ENCODE peak calls at places on chromosomes 1 and 21, in nine cellular contexts. One of them, this sample, is unnamed.

GRCh38 chr1:40160806-40161124 is 422 bp upstream of the RLF start:
- DNase-seq in stimulated activated CD4-positive, alpha-beta T cell treated with anti-CD3 and anti-CD28 coated beads, Interleukin-4, amount 100 ng/mL, for 48 hours: no peak
- DNase-seq in HFFc6: no peak
- DNase-seq in LoVo: no peak
- DNase-seq in T-helper 2 cell: no peak
- DNase-seq in heart left ventricle: no peak
- DNase-seq in AML-193: no peak
- DNase-seq in progenitor cell of endocrine pancreas: no peak
- DNase-seq in NCI-H1092 treated with DMSO at 0.1 percent for 48 hours: no peak
- DNase-seq in this sample: no peak

GRCh38 chr21:41247561-41247968 is 69.0 kb upstream of the FAM3B start:
- DNase-seq in stimulated activated CD4-positive, alpha-beta T cell treated with anti-CD3 and anti-CD28 coated beads, Interleukin-4, amount 100 ng/mL, for 48 hours: no peak
- DNase-seq in HFFc6: no peak
- DNase-seq in LoVo: no peak
- DNase-seq in T-helper 2 cell: no peak
- DNase-seq in heart left ventricle: peak; percentile 23
- DNase-seq in AML-193: no peak
- DNase-seq in progenitor cell of endocrine pancreas: no peak
- DNase-seq in NCI-H1092 treated with DMSO at 0.1 percent for 48 hours: peak; percentile 83
- DNase-seq in this sample: peak; percentile 53

GRCh38 chr1:9723068-9723805 is 71.7 kb downstream of the PIK3CD start:
- DNase-seq in stimulated activated CD4-positive, alpha-beta T cell treated with anti-CD3 and anti-CD28 coated beads, Interleukin-4, amount 100 ng/mL, for 48 hours: no peak
- DNase-seq in HFFc6: no peak
- DNase-seq in LoVo: no peak
- DNase-seq in T-helper 2 cell: no peak
- DNase-seq in heart left ventricle: no peak
- DNase-seq in AML-193: no peak
- DNase-seq in progenitor cell of endocrine pancreas: no peak
- DNase-seq in NCI-H1092 treated with DMSO at 0.1 percent for 48 hours: no peak
- DNase-seq in this sample: no peak

GRCh38 chr1:247291161-247291560 is 35.3 kb downstream of the VN1R5 start:
- DNase-seq in stimulated activated CD4-positive, alpha-beta T cell treated with anti-CD3 and anti-CD28 coated beads, Interleukin-4, amount 100 ng/mL, for 48 hours: no peak
- DNase-seq in HFFc6: no peak
- DNase-seq in LoVo: no peak
- DNase-seq in T-helper 2 cell: no peak
- DNase-seq in heart left ventricle: no peak
- DNase-seq in AML-193: no peak
- DNase-seq in progenitor cell of endocrine pancreas: no peak
- DNase-seq in NCI-H1092 treated with DMSO at 0.1 percent for 48 hours: no peak
- DNase-seq in this sample: no peak

GRCh38 chr1:182280521-182280920 is 111.1 kb downstream of the GLUL start:
- DNase-seq in stimulated activated CD4-positive, alpha-beta T cell treated with anti-CD3 and anti-CD28 coated beads, Interleukin-4, amount 100 ng/mL, for 48 hours: no peak
- DNase-seq in HFFc6: no peak
- DNase-seq in LoVo: no peak
- DNase-seq in T-helper 2 cell: no peak
- DNase-seq in heart left ventricle: no peak
- DNase-seq in AML-193: no peak
- DNase-seq in progenitor cell of endocrine pancreas: no peak
- DNase-seq in NCI-H1092 treated with DMSO at 0.1 percent for 48 hours: peak; percentile 55
- DNase-seq in this sample: no peak

GRCh38 chr21:25062061-25062460 is 545.2 kb downstream of the MRPL39 start:
- DNase-seq in stimulated activated CD4-positive, alpha-beta T cell treated with anti-CD3 and anti-CD28 coated beads, Interleukin-4, amount 100 ng/mL, for 48 hours: no peak
- DNase-seq in HFFc6: no peak
- DNase-seq in LoVo: no peak
- DNase-seq in T-helper 2 cell: no peak
- DNase-seq in heart left ventricle: no peak
- DNase-seq in AML-193: no peak
- DNase-seq in progenitor cell of endocrine pancreas: no peak
- DNase-seq in NCI-H1092 treated with DMSO at 0.1 percent for 48 hours: no peak
- DNase-seq in this sample: no peak

GRCh38 chr1:31570228-31570627 is 6.1 kb upstream of the TINAGL1 start:
- DNase-seq in stimulated activated CD4-positive, alpha-beta T cell treated with anti-CD3 and anti-CD28 coated beads, Interleukin-4, amount 100 ng/mL, for 48 hours: no peak
- DNase-seq in HFFc6: no peak
- DNase-seq in LoVo: no peak
- DNase-seq in T-helper 2 cell: no peak
- DNase-seq in heart left ventricle: no peak
- DNase-seq in AML-193: no peak
- DNase-seq in progenitor cell of endocrine pancreas: no peak
- DNase-seq in NCI-H1092 treated with DMSO at 0.1 percent for 48 hours: no peak
- DNase-seq in this sample: no peak

GRCh38 chr1:220313576-220313975 is 41.3 kb upstream of the RAB3GAP2 start:
- DNase-seq in stimulated activated CD4-positive, alpha-beta T cell treated with anti-CD3 and anti-CD28 coated beads, Interleukin-4, amount 100 ng/mL, for 48 hours: no peak
- DNase-seq in HFFc6: no peak
- DNase-seq in LoVo: no peak
- DNase-seq in T-helper 2 cell: no peak
- DNase-seq in heart left ventricle: no peak
- DNase-seq in AML-193: no peak
- DNase-seq in progenitor cell of endocrine pancreas: no peak
- DNase-seq in NCI-H1092 treated with DMSO at 0.1 percent for 48 hours: no peak
- DNase-seq in this sample: no peak

GRCh38 chr21:42039911-42040351 is 29.8 kb upstream of the ZBTB21 start:
- DNase-seq in stimulated activated CD4-positive, alpha-beta T cell treated with anti-CD3 and anti-CD28 coated beads, Interleukin-4, amount 100 ng/mL, for 48 hours: no peak
- DNase-seq in HFFc6: peak; percentile 72
- DNase-seq in LoVo: no peak
- DNase-seq in T-helper 2 cell: no peak
- DNase-seq in heart left ventricle: no peak
- DNase-seq in AML-193: no peak
- DNase-seq in progenitor cell of endocrine pancreas: no peak
- DNase-seq in NCI-H1092 treated with DMSO at 0.1 percent for 48 hours: no peak
- DNase-seq in this sample: no peak

GRCh38 chr1:102790997-102791396 is 317.3 kb downstream of the COL11A1 start:
- DNase-seq in stimulated activated CD4-positive, alpha-beta T cell treated with anti-CD3 and anti-CD28 coated beads, Interleukin-4, amount 100 ng/mL, for 48 hours: no peak
- DNase-seq in HFFc6: peak; percentile 4
- DNase-seq in LoVo: no peak
- DNase-seq in T-helper 2 cell: no peak
- DNase-seq in heart left ventricle: no peak
- DNase-seq in AML-193: no peak
- DNase-seq in progenitor cell of endocrine pancreas: no peak
- DNase-seq in NCI-H1092 treated with DMSO at 0.1 percent for 48 hours: no peak
- DNase-seq in this sample: no peak

GRCh38 chr1:84763912-84764675 is 73.8 kb upstream of the SSX2IP start:
- DNase-seq in stimulated activated CD4-positive, alpha-beta T cell treated with anti-CD3 and anti-CD28 coated beads, Interleukin-4, amount 100 ng/mL, for 48 hours: no peak
- DNase-seq in HFFc6: no peak
- DNase-seq in LoVo: no peak
- DNase-seq in T-helper 2 cell: no peak
- DNase-seq in heart left ventricle: no peak
- DNase-seq in AML-193: no peak
- DNase-seq in progenitor cell of endocrine pancreas: no peak
- DNase-seq in NCI-H1092 treated with DMSO at 0.1 percent for 48 hours: no peak
- DNase-seq in this sample: no peak

GRCh38 chr21:45019887-45020537 is 54.4 kb upstream of the ADARB1 start:
- DNase-seq in stimulated activated CD4-positive, alpha-beta T cell treated with anti-CD3 and anti-CD28 coated beads, Interleukin-4, amount 100 ng/mL, for 48 hours: no peak
- DNase-seq in HFFc6: no peak
- DNase-seq in LoVo: no peak
- DNase-seq in T-helper 2 cell: no peak
- DNase-seq in heart left ventricle: peak; percentile 8
- DNase-seq in AML-193: no peak
- DNase-seq in progenitor cell of endocrine pancreas: peak; percentile 8
- DNase-seq in NCI-H1092 treated with DMSO at 0.1 percent for 48 hours: no peak
- DNase-seq in this sample: no peak

GRCh38 chr1:67535474-67535873 is 105.3 kb upstream of the SERBP1 start:
- DNase-seq in stimulated activated CD4-positive, alpha-beta T cell treated with anti-CD3 and anti-CD28 coated beads, Interleukin-4, amount 100 ng/mL, for 48 hours: peak; percentile 45
- DNase-seq in HFFc6: peak; percentile 77
- DNase-seq in LoVo: peak; percentile 52
- DNase-seq in T-helper 2 cell: peak; percentile 55
- DNase-seq in heart left ventricle: peak; percentile 64
- DNase-seq in AML-193: peak; percentile 60
- DNase-seq in progenitor cell of endocrine pancreas: peak; percentile 39
- DNase-seq in NCI-H1092 treated with DMSO at 0.1 percent for 48 hours: peak; percentile 5
- DNase-seq in this sample: peak; percentile 41

GRCh38 chr1:12650001-12650421 is 6.1 kb downstream of the AADACL4 start:
- DNase-seq in stimulated activated CD4-positive, alpha-beta T cell treated with anti-CD3 and anti-CD28 coated beads, Interleukin-4, amount 100 ng/mL, for 48 hours: no peak
- DNase-seq in HFFc6: peak; percentile 54
- DNase-seq in LoVo: no peak
- DNase-seq in T-helper 2 cell: no peak
- DNase-seq in heart left ventricle: no peak
- DNase-seq in AML-193: no peak
- DNase-seq in progenitor cell of endocrine pancreas: no peak
- DNase-seq in NCI-H1092 treated with DMSO at 0.1 percent for 48 hours: no peak
- DNase-seq in this sample: no peak

GRCh38 chr1:211726467-211726866 is 51.0 kb upstream of the NEK2 start:
- DNase-seq in stimulated activated CD4-positive, alpha-beta T cell treated with anti-CD3 and anti-CD28 coated beads, Interleukin-4, amount 100 ng/mL, for 48 hours: no peak
- DNase-seq in HFFc6: no peak
- DNase-seq in LoVo: no peak
- DNase-seq in T-helper 2 cell: no peak
- DNase-seq in heart left ventricle: no peak
- DNase-seq in AML-193: no peak
- DNase-seq in progenitor cell of endocrine pancreas: no peak
- DNase-seq in NCI-H1092 treated with DMSO at 0.1 percent for 48 hours: no peak
- DNase-seq in this sample: no peak

GRCh38 chr1:3504823-3505155 is 50.3 kb downstream of the ARHGEF16 start:
- DNase-seq in stimulated activated CD4-positive, alpha-beta T cell treated with anti-CD3 and anti-CD28 coated beads, Interleukin-4, amount 100 ng/mL, for 48 hours: no peak
- DNase-seq in HFFc6: no peak
- DNase-seq in LoVo: no peak
- DNase-seq in T-helper 2 cell: no peak
- DNase-seq in heart left ventricle: no peak
- DNase-seq in AML-193: no peak
- DNase-seq in progenitor cell of endocrine pancreas: no peak
- DNase-seq in NCI-H1092 treated with DMSO at 0.1 percent for 48 hours: no peak
- DNase-seq in this sample: no peak

GRCh38 chr1:79811173-79811572 is 804.6 kb upstream of the ADGRL4 start:
- DNase-seq in stimulated activated CD4-positive, alpha-beta T cell treated with anti-CD3 and anti-CD28 coated beads, Interleukin-4, amount 100 ng/mL, for 48 hours: no peak
- DNase-seq in HFFc6: peak; percentile 96
- DNase-seq in LoVo: no peak
- DNase-seq in T-helper 2 cell: no peak
- DNase-seq in heart left ventricle: no peak
- DNase-seq in AML-193: no peak
- DNase-seq in progenitor cell of endocrine pancreas: no peak
- DNase-seq in NCI-H1092 treated with DMSO at 0.1 percent for 48 hours: no peak
- DNase-seq in this sample: no peak

GRCh38 chr1:67766117-67766978 is 66.9 kb downstream of the GNG12 start:
- DNase-seq in stimulated activated CD4-positive, alpha-beta T cell treated with anti-CD3 and anti-CD28 coated beads, Interleukin-4, amount 100 ng/mL, for 48 hours: peak; percentile 43
- DNase-seq in HFFc6: peak; percentile 86
- DNase-seq in LoVo: no peak
- DNase-seq in T-helper 2 cell: peak; percentile 27
- DNase-seq in heart left ventricle: peak; percentile 31
- DNase-seq in AML-193: peak; percentile 11
- DNase-seq in progenitor cell of endocrine pancreas: peak; percentile 37
- DNase-seq in NCI-H1092 treated with DMSO at 0.1 percent for 48 hours: peak; percentile 31
- DNase-seq in this sample: no peak

GRCh38 chr1:62875676-62876075 is 91.7 kb downstream of the ATG4C start:
- DNase-seq in stimulated activated CD4-positive, alpha-beta T cell treated with anti-CD3 and anti-CD28 coated beads, Interleukin-4, amount 100 ng/mL, for 48 hours: no peak
- DNase-seq in HFFc6: no peak
- DNase-seq in LoVo: no peak
- DNase-seq in T-helper 2 cell: no peak
- DNase-seq in heart left ventricle: no peak
- DNase-seq in AML-193: no peak
- DNase-seq in progenitor cell of endocrine pancreas: no peak
- DNase-seq in NCI-H1092 treated with DMSO at 0.1 percent for 48 hours: no peak
- DNase-seq in this sample: peak; percentile 28

GRCh38 chr1:156833598-156833997 is 16.9 kb upstream of the SH2D2A start:
- DNase-seq in stimulated activated CD4-positive, alpha-beta T cell treated with anti-CD3 and anti-CD28 coated beads, Interleukin-4, amount 100 ng/mL, for 48 hours: no peak
- DNase-seq in HFFc6: no peak
- DNase-seq in LoVo: no peak
- DNase-seq in T-helper 2 cell: peak; percentile 31
- DNase-seq in heart left ventricle: no peak
- DNase-seq in AML-193: no peak
- DNase-seq in progenitor cell of endocrine pancreas: no peak
- DNase-seq in NCI-H1092 treated with DMSO at 0.1 percent for 48 hours: peak; percentile 22
- DNase-seq in this sample: no peak

GRCh38 chr1:175186371-175187160 is 6.0 kb downstream of the KIAA0040 start:
- DNase-seq in stimulated activated CD4-positive, alpha-beta T cell treated with anti-CD3 and anti-CD28 coated beads, Interleukin-4, amount 100 ng/mL, for 48 hours: no peak
- DNase-seq in HFFc6: no peak
- DNase-seq in LoVo: no peak
- DNase-seq in T-helper 2 cell: no peak
- DNase-seq in heart left ventricle: no peak
- DNase-seq in AML-193: no peak
- DNase-seq in progenitor cell of endocrine pancreas: no peak
- DNase-seq in NCI-H1092 treated with DMSO at 0.1 percent for 48 hours: no peak
- DNase-seq in this sample: no peak

This sample was measured in LNCaP clone FGC.